ENCODE peak calls at places on chromosome 9, in seven cellular contexts. One of them, this sample, is unnamed.

GRCh38 chr9:108271236-108271635 is 584.5 kb downstream of the ACTL7B start:
- DNase-seq in HTR-8/SVneo: no peak
- DNase-seq in H9: peak
- DNase-seq in mesendoderm: peak
- DNase-seq in nephron progenitor cell: no peak
- DNase-seq in hippocampal formation: no peak
- DNase-seq in kidney: no peak
- DNase-seq in this sample: no peak

GRCh38 chr9:96413312-96414221 is 4.6 kb downstream of the ZNF367 start:
- DNase-seq in kidney: no peak
- DNase-seq in nephron progenitor cell: no peak
- DNase-seq in H9: no peak
- DNase-seq in HTR-8/SVneo: no peak
- DNase-seq in mesendoderm: no peak
- DNase-seq in hippocampal formation: peak
- DNase-seq in this sample: no peak

GRCh38 chr9:100472268-100472667 is 681 bp upstream of the TMEFF1 start:
- DNase-seq in HTR-8/SVneo: no peak
- DNase-seq in H9: no peak
- DNase-seq in mesendoderm: no peak
- DNase-seq in kidney: no peak
- DNase-seq in nephron progenitor cell: no peak
- DNase-seq in hippocampal formation: no peak
- DNase-seq in this sample: no peak

GRCh38 chr9:68685770-68686169 is 19.3 kb upstream of the PIP5K1B start:
- DNase-seq in kidney: no peak
- DNase-seq in mesendoderm: peak
- DNase-seq in nephron progenitor cell: no peak
- DNase-seq in hippocampal formation: no peak
- DNase-seq in H9: peak
- DNase-seq in HTR-8/SVneo: no peak
- DNase-seq in this sample: peak

GRCh38 chr9:132244582-132245455 is 83.0 kb downstream of the NTNG2 start:
- DNase-seq in kidney: peak
- DNase-seq in nephron progenitor cell: peak
- DNase-seq in mesendoderm: no peak
- DNase-seq in HTR-8/SVneo: no peak
- DNase-seq in hippocampal formation: no peak
- DNase-seq in H9: peak
- DNase-seq in this sample: no peak

GRCh38 chr9:92964607-92964975 is 17.3 kb downstream of the FGD3 start:
- DNase-seq in mesendoderm: no peak
- DNase-seq in H9: no peak
- DNase-seq in kidney: peak
- DNase-seq in nephron progenitor cell: no peak
- DNase-seq in HTR-8/SVneo: no peak
- DNase-seq in hippocampal formation: no peak
- DNase-seq in this sample: no peak

GRCh38 chr9:107667269-107667681 is 177.7 kb upstream of the KLF4 start:
- DNase-seq in kidney: no peak
- DNase-seq in nephron progenitor cell: no peak
- DNase-seq in mesendoderm: no peak
- DNase-seq in H9: no peak
- DNase-seq in hippocampal formation: no peak
- DNase-seq in HTR-8/SVneo: no peak
- DNase-seq in this sample: no peak

GRCh38 chr9:128159784-128160602 is at the start of gene BBLN:
- DNase-seq in hippocampal formation: peak
- DNase-seq in mesendoderm: peak
- DNase-seq in HTR-8/SVneo: peak
- DNase-seq in H9: peak
- DNase-seq in kidney: peak
- DNase-seq in nephron progenitor cell: peak
- DNase-seq in this sample: peak

GRCh38 chr9:116697341-116697740 is 10.2 kb downstream of the TRIM32 start:
- DNase-seq in mesendoderm: no peak
- DNase-seq in kidney: no peak
- DNase-seq in H9: no peak
- DNase-seq in hippocampal formation: no peak
- DNase-seq in HTR-8/SVneo: no peak
- DNase-seq in nephron progenitor cell: no peak
- DNase-seq in this sample: no peak

GRCh38 chr9:125121156-125121555 is 22.2 kb downstream of the SCAI start:
- DNase-seq in H9: no peak
- DNase-seq in mesendoderm: peak
- DNase-seq in HTR-8/SVneo: no peak
- DNase-seq in kidney: no peak
- DNase-seq in hippocampal formation: no peak
- DNase-seq in nephron progenitor cell: no peak
- DNase-seq in this sample: no peak

GRCh38 chr9:115946530-115946929 is 207.1 kb upstream of the PAPPA start:
- DNase-seq in H9: no peak
- DNase-seq in nephron progenitor cell: no peak
- DNase-seq in mesendoderm: no peak
- DNase-seq in hippocampal formation: no peak
- DNase-seq in HTR-8/SVneo: no peak
- DNase-seq in kidney: no peak
- DNase-seq in this sample: no peak

GRCh38 chr9:7967851-7968250 is 168.3 kb upstream of the DMAC1 start:
- DNase-seq in nephron progenitor cell: no peak
- DNase-seq in hippocampal formation: no peak
- DNase-seq in mesendoderm: peak
- DNase-seq in HTR-8/SVneo: no peak
- DNase-seq in H9: no peak
- DNase-seq in kidney: no peak
- DNase-seq in this sample: peak

GRCh38 chr9:126419475-126419874 is 92.8 kb downstream of the MVB12B start:
- DNase-seq in nephron progenitor cell: no peak
- DNase-seq in mesendoderm: no peak
- DNase-seq in HTR-8/SVneo: no peak
- DNase-seq in kidney: no peak
- DNase-seq in H9: no peak
- DNase-seq in hippocampal formation: no peak
- DNase-seq in this sample: no peak

GRCh38 chr9:131554865-131555351 is 9.6 kb downstream of the PRRT1B start:
- DNase-seq in HTR-8/SVneo: no peak
- DNase-seq in hippocampal formation: no peak
- DNase-seq in H9: no peak
- DNase-seq in kidney: no peak
- DNase-seq in nephron progenitor cell: peak
- DNase-seq in mesendoderm: no peak
- DNase-seq in this sample: no peak

GRCh38 chr9:92717201-92718085 is 47.2 kb downstream of the BICD2 start:
- DNase-seq in H9: no peak
- DNase-seq in hippocampal formation: no peak
- DNase-seq in HTR-8/SVneo: no peak
- DNase-seq in nephron progenitor cell: no peak
- DNase-seq in kidney: no peak
- DNase-seq in mesendoderm: no peak
- DNase-seq in this sample: no peak

GRCh38 chr9:84466580-84467285 is 126.2 kb upstream of the SLC28A3 start:
- DNase-seq in hippocampal formation: no peak
- DNase-seq in HTR-8/SVneo: no peak
- DNase-seq in kidney: no peak
- DNase-seq in H9: no peak
- DNase-seq in mesendoderm: no peak
- DNase-seq in nephron progenitor cell: no peak
- DNase-seq in this sample: no peak

GRCh38 chr9:13279284-13280162 is at the start of gene MPDZ:
- DNase-seq in HTR-8/SVneo: peak
- DNase-seq in hippocampal formation: peak
- DNase-seq in kidney: peak
- DNase-seq in mesendoderm: peak
- DNase-seq in H9: peak
- DNase-seq in nephron progenitor cell: peak
- DNase-seq in this sample: peak

GRCh38 chr9:27227192-27227591 is 69.8 kb downstream of the EQTN start:
- DNase-seq in kidney: no peak
- DNase-seq in HTR-8/SVneo: no peak
- DNase-seq in hippocampal formation: no peak
- DNase-seq in nephron progenitor cell: no peak
- DNase-seq in mesendoderm: no peak
- DNase-seq in H9: no peak
- DNase-seq in this sample: peak

GRCh38 chr9:109907400-109907799 is 127.4 kb downstream of the PALM2AKAP2 start:
- DNase-seq in nephron progenitor cell: no peak
- DNase-seq in kidney: no peak
- DNase-seq in mesendoderm: no peak
- DNase-seq in H9: no peak
- DNase-seq in hippocampal formation: peak
- DNase-seq in HTR-8/SVneo: no peak
- DNase-seq in this sample: no peak

GRCh38 chr9:14752271-14752670 is 29.7 kb upstream of the CER1 start:
- DNase-seq in nephron progenitor cell: no peak
- DNase-seq in HTR-8/SVneo: no peak
- DNase-seq in mesendoderm: peak
- DNase-seq in hippocampal formation: no peak
- DNase-seq in H9: no peak
- DNase-seq in kidney: no peak
- DNase-seq in this sample: no peak

GRCh38 chr9:30178586-30178985 is 2205.9 kb upstream of the ACO1 start:
- DNase-seq in H9: no peak
- DNase-seq in hippocampal formation: no peak
- DNase-seq in mesendoderm: no peak
- DNase-seq in kidney: no peak
- DNase-seq in nephron progenitor cell: no peak
- DNase-seq in HTR-8/SVneo: no peak
- DNase-seq in this sample: no peak

GRCh38 chr9:97660847-97661246 is 27.2 kb downstream of the NCBP1 start:
- DNase-seq in HTR-8/SVneo: no peak
- DNase-seq in nephron progenitor cell: no peak
- DNase-seq in hippocampal formation: no peak
- DNase-seq in kidney: no peak
- DNase-seq in mesendoderm: no peak
- DNase-seq in H9: no peak
- DNase-seq in this sample: no peak

GRCh38 chr9:99834474-99834873 is 12.8 kb downstream of the NR4A3 start:
- DNase-seq in kidney: no peak
- DNase-seq in hippocampal formation: no peak
- DNase-seq in mesendoderm: peak
- DNase-seq in nephron progenitor cell: no peak
- DNase-seq in H9: no peak
- DNase-seq in HTR-8/SVneo: no peak
- DNase-seq in this sample: no peak

GRCh38 chr9:71814805-71815204 is 46.5 kb upstream of the CEMIP2 start:
- DNase-seq in kidney: no peak
- DNase-seq in mesendoderm: no peak
- DNase-seq in hippocampal formation: no peak
- DNase-seq in HTR-8/SVneo: no peak
- DNase-seq in nephron progenitor cell: no peak
- DNase-seq in H9: no peak
- DNase-seq in this sample: no peak

GRCh38 chr9:128845186-128845931 is 15.8 kb upstream of the SPOUT1 start:
- DNase-seq in kidney: peak
- DNase-seq in hippocampal formation: no peak
- DNase-seq in H9: peak
- DNase-seq in mesendoderm: peak
- DNase-seq in HTR-8/SVneo: no peak
- DNase-seq in nephron progenitor cell: no peak
- DNase-seq in this sample: peak

GRCh38 chr9:135858491-135859185 is 48.7 kb downstream of the CAMSAP1 start:
- DNase-seq in hippocampal formation: no peak
- DNase-seq in nephron progenitor cell: no peak
- DNase-seq in mesendoderm: no peak
- DNase-seq in HTR-8/SVneo: no peak
- DNase-seq in kidney: no peak
- DNase-seq in H9: no peak
- DNase-seq in this sample: no peak

GRCh38 chr9:135070964-135071735 is 16.3 kb upstream of the OLFM1 start:
- DNase-seq in nephron progenitor cell: no peak
- DNase-seq in H9: peak
- DNase-seq in mesendoderm: no peak
- DNase-seq in HTR-8/SVneo: no peak
- DNase-seq in kidney: peak
- DNase-seq in hippocampal formation: no peak
- DNase-seq in this sample: no peak

GRCh38 chr9:26131891-26132290 is 453.6 kb upstream of the TUSC1 start:
- DNase-seq in hippocampal formation: no peak
- DNase-seq in H9: no peak
- DNase-seq in mesendoderm: no peak
- DNase-seq in HTR-8/SVneo: no peak
- DNase-seq in nephron progenitor cell: no peak
- DNase-seq in kidney: no peak
- DNase-seq in this sample: no peak

GRCh38 chr9:38178282-38178681 is 109.3 kb upstream of the SHB start:
- DNase-seq in kidney: no peak
- DNase-seq in nephron progenitor cell: no peak
- DNase-seq in HTR-8/SVneo: no peak
- DNase-seq in hippocampal formation: no peak
- DNase-seq in mesendoderm: no peak
- DNase-seq in H9: no peak
- DNase-seq in this sample: peak

GRCh38 chr9:34158362-34158869 is 20.4 kb upstream of the UBAP1 start:
- DNase-seq in HTR-8/SVneo: no peak
- DNase-seq in hippocampal formation: no peak
- DNase-seq in kidney: no peak
- DNase-seq in mesendoderm: peak
- DNase-seq in H9: no peak
- DNase-seq in nephron progenitor cell: no peak
- DNase-seq in this sample: peak

GRCh38 chr9:123282343-123283047 is 14.1 kb upstream of the STRBP start:
- DNase-seq in HTR-8/SVneo: no peak
- DNase-seq in H9: no peak
- DNase-seq in hippocampal formation: no peak
- DNase-seq in kidney: no peak
- DNase-seq in mesendoderm: no peak
- DNase-seq in nephron progenitor cell: no peak
- DNase-seq in this sample: no peak